ENCODE peak calls at places on chromosomes 12 and 14, in six cellular contexts. Z is CD8-positive, alpha-beta memory T cell; A is BJ; O is transverse colon; I is heart right ventricle; Y is NB4. K is an unnamed sample.

GRCh38 chr12:44930972-44931600 is 55.0 kb upstream of the NELL2 start:
- DNase-seq in Z (no peak), A (peak; percentile 5), O (no peak), I (no peak), Y (peak; percentile 61), K (peak; percentile 17)

GRCh38 chr12:43786899-43787693 is 19.0 kb downstream of the TWF1 start:
- DNase-seq in Z (no peak), A (no peak), O (no peak), I (no peak), Y (no peak), K (no peak)

GRCh38 chr14:70709726-70710382 is 68.1 kb downstream of the TTC9 start:
- DNase-seq in Z (no peak), A (no peak), O (no peak), I (no peak), Y (no peak), K (no peak)

GRCh38 chr14:81193924-81194633 is 26.7 kb downstream of the GTF2A1 start:
- DNase-seq in Z (no peak), A (no peak), O (no peak), I (no peak), Y (no peak), K (no peak)

GRCh38 chr12:80161612-80162011 is 62.3 kb downstream of the OTOGL start:
- DNase-seq in Z (no peak), A (no peak), O (no peak), I (no peak), Y (no peak), K (no peak)

GRCh38 chr12:45089417-45089816 is 38.5 kb upstream of the DBX2 start:
- DNase-seq in Z (no peak), A (no peak), O (no peak), I (no peak), Y (no peak), K (no peak)

GRCh38 chr12:115998789-115999478 is 278.6 kb downstream of the MED13L start:
- DNase-seq in Z (no peak), A (no peak), O (no peak), I (no peak), Y (no peak), K (no peak)

GRCh38 chr12:10956085-10956484 is 17.0 kb upstream of the TAS2R14 start:
- DNase-seq in Z (no peak), A (no peak), O (no peak), I (no peak), Y (no peak), K (no peak)

GRCh38 chr14:93707475-93707874 is 80.8 kb downstream of the PRIMA1 start:
- DNase-seq in Z (no peak), A (no peak), O (no peak), I (no peak), Y (no peak), K (no peak)

GRCh38 chr12:64609543-64610091 is 678 bp upstream of the RASSF3 start:
- DNase-seq in Z (no peak), A (no peak), O (no peak), I (no peak), Y (no peak), K (no peak)

DNA sequence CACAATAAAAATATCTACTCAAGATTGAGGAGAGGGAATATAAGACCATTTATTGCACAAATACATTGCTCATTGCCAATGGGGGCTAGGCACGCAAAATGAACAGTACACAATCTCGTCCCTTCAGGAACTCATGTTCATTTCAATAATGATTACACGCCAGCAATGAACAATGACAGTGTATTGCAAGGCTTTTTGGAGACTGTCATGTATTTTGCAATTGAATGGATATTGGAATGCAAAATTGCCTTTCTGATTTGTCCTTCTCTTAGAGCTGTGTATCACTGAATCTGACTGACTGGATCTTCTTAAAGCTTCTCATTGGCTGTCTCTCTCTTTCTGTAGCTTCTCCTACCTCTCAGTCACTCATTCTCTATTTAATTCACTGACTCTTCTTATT is 400.2 kb upstream of the DCN start:
- DNase-seq in Z (no peak), A (no peak), O (no peak), I (no peak), Y (no peak), K (no peak)
- H3K4me3 ChIP-seq in Z (no peak overlapping the region), A (no peak overlapping the region), O (no peak overlapping the region), I (no peak overlapping the region), Y (no peak overlapping the region), K (no peak overlapping the region)

DNA sequence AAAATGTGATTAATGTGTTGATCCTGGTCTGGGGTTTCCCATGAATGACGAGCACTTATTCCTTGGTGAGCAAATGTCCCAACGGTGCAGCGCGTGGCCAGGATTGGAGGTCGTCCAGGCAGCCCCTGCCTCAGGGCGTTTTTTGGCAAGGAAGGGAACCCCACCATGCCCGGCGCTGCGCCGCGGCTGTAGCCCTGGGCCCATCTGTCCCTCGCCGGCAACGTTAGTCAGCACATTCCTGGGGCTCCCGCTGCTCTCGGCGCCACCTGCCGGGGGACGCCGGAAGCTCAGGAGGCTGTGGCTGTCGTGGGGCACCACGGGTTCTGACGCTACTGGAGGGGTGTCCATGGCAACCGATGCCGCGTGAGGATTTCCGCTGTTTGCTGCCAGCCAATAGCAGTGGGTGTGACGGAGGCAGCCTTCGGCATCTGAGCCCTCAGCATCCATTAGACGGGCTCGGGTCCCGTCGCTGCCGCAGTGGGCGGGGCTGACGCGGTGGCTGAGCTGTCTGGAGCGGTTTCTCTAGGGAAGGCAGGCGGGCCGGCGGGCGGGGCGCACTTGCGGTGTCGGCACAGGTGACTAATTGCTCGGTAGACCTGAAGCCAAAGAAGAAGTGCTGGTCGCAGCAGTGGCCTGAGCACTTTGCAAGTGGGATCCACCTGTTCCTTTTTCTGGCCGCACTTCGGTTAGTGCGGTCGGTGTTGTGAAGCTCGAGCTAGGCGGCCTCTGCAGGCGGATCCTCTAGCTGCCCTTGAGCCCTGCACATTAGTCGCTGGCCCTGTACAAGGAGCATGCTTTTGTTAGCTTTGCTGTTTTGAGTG is 29.5 kb downstream of the RAB35 start:
- DNase-seq in Z (peak; percentile 100), A (peak; percentile 93), O (peak; percentile 99), I (peak; percentile 97), Y (peak; percentile 100), K (peak; percentile 91)
- H3K4me3 ChIP-seq in Z (peak overlapping the region; percentile 37), A (peak overlapping the region; percentile 54), O (no peak overlapping the region), I (peak overlapping the region; percentile 50), Y (peak overlapping the region; percentile 47), K (peak overlapping the region; percentile 46)

GRCh38 chr12:57474862-57475261 is 4.8 kb downstream of the ARHGAP9 start:
- DNase-seq in Z (no peak), A (no peak), O (no peak), I (no peak), Y (no peak), K (no peak)
- H3K4me3 ChIP-seq in Z (no peak overlapping the region), A (no peak overlapping the region), O (no peak overlapping the region), I (peak overlapping the region; percentile 45), Y (no peak overlapping the region), K (no peak overlapping the region)

GRCh38 chr12:131403676-131404075 is 307.2 kb upstream of the SFSWAP start:
- DNase-seq in Z (no peak), A (no peak), O (no peak), I (no peak), Y (no peak), K (no peak)
- H3K4me3 ChIP-seq in Z (no peak overlapping the region), A (no peak overlapping the region), O (no peak overlapping the region), I (no peak overlapping the region), Y (no peak overlapping the region), K (no peak overlapping the region)

DNA sequence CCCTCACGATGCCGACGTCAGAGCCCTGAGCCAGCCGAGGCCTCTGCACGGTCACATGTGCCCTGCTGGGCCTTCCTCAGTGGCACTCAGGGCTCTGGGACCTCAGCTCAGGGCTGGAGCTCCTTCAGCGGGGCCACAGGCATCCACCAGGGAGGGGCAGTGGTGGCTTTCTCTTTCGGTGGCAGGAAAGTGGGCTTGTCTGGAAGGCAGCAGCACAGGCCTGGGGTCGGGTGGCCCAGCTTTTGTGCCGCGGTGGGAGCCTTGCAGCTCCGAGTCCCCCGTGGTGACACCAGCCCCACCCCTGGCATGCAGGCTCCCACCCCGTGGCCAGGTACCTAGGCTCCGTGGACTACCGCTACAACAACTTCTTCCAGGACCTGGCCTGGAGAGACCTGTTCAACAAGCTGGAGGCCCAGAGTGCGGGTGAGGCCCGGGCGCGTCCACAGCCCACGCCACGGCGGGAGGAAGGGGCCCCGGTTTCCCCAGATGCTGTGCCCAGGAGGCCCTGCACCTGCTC is 14.2 kb upstream of the TEX22 start:
- DNase-seq in Z (peak; percentile 43), A (no peak), O (no peak), I (no peak), Y (no peak), K (no peak)
- H3K4me3 ChIP-seq in Z (no peak overlapping the region), A (no peak overlapping the region), O (no peak overlapping the region), I (no peak overlapping the region), Y (no peak overlapping the region), K (no peak overlapping the region)

DNA sequence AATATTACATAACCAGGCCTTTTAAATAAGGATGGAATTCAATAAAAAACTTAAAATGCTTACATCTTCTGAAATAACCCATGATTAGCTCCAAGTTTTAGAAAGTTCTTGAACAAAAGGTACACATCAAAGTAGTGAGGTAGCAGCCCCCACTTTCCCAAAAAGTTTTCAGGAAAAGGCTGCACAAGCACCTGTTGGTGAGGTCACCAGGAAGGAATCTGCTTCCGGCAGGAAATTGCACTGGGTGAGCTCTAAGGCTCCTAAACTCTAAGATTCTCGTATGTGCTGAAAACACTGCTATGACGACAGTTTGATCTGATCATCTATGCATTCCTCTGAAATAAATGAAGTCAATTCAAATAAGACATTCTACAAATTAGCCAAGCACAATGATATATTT is 34.3 kb upstream of the TTC7B start:
- DNase-seq in Z (no peak), A (no peak), O (no peak), I (no peak), Y (no peak), K (no peak)
- H3K4me3 ChIP-seq in Z (no peak overlapping the region), A (no peak overlapping the region), O (no peak overlapping the region), I (no peak overlapping the region), Y (no peak overlapping the region), K (no peak overlapping the region)

DNA sequence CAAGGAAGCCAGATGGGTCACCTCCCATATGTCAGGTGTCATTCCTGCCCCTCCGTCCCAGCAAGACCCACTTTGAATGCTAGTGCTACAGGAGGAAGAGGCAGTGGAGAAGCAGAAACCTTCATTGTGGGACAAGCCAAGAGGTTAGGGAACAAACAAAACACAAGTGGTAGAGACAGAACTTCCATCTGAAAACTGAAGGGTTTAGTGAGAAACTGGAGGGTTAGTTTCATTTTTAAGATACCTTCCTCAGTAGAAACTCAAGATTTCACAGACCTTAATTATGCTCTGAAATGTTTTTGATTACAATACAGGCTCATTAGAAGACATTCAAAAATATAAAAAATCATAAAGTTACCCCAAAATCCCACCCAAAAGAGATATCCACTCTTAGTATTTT is 24.3 kb downstream of the DMAC2L start:
- DNase-seq in Z (no peak), A (no peak), O (no peak), I (no peak), Y (peak; percentile 9), K (no peak)
- H3K4me3 ChIP-seq in Z (no peak overlapping the region), A (no peak overlapping the region), O (no peak overlapping the region), I (no peak overlapping the region), Y (no peak overlapping the region), K (no peak overlapping the region)

DNA sequence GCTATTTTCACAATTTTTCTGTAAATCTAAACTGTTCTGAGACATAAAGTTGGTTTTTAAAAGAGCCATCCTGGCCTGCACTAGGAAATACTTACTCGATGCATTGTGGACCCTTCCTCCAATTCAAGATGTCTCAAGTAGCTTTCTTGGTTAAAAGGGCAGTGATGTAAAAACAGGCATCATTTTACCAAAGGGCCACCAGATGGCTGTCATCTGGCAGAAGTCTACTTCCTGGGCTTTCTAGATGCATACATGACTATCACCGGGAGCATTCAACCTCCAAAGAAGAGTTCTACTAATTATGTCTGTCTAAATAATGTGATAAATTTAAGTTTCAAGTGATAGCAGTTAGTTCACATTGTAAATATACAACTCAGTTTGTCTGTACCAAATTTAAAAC is 96.8 kb upstream of the FRMD6 start:
- DNase-seq in Z (no peak), A (no peak), O (no peak), I (no peak), Y (peak; percentile 4), K (peak; percentile 20)
- H3K4me3 ChIP-seq in Z (no peak overlapping the region), A (no peak overlapping the region), O (no peak overlapping the region), I (no peak overlapping the region), Y (no peak overlapping the region), K (no peak overlapping the region)

GRCh38 chr12:67519824-67520433 is 128.6 kb upstream of the DYRK2 start:
- DNase-seq in Z (no peak), A (no peak), O (no peak), I (no peak), Y (no peak), K (no peak)
- H3K4me3 ChIP-seq in Z (no peak overlapping the region), A (no peak overlapping the region), O (no peak overlapping the region), I (no peak overlapping the region), Y (no peak overlapping the region), K (no peak overlapping the region)

K was measured in skeletal muscle cell.